ENCODE peak calls at places on chromosomes 2 and 18, in eight cellular contexts. One of them, this sample, is unnamed.

GRCh38 chr2:85288244-85288725 is 39.5 kb downstream of the TGOLN2 start:
- DNase-seq in GM06990: no peak
- DNase-seq in B cell: no peak
- DNase-seq in CD4-positive, alpha-beta T cell: no peak
- DNase-seq in HFF-Myc: no peak
- DNase-seq in fibroblast of lung: no peak
- DNase-seq in BJ: no peak
- DNase-seq in cardiac muscle cell: no peak
- DNase-seq in this sample: peak

GRCh38 chr2:136118819-136119716 is 1.1 kb upstream of the CXCR4 start:
- DNase-seq in B cell: peak
- DNase-seq in fibroblast of lung: no peak
- DNase-seq in CD4-positive, alpha-beta T cell: peak
- DNase-seq in HFF-Myc: no peak
- DNase-seq in cardiac muscle cell: peak
- DNase-seq in GM06990: peak
- DNase-seq in BJ: no peak
- DNase-seq in this sample: no peak

GRCh38 chr2:117470311-117471095 is 344.0 kb upstream of the DDX18 start:
- DNase-seq in cardiac muscle cell: peak
- DNase-seq in BJ: no peak
- DNase-seq in HFF-Myc: peak
- DNase-seq in fibroblast of lung: no peak
- DNase-seq in B cell: no peak
- DNase-seq in CD4-positive, alpha-beta T cell: no peak
- DNase-seq in GM06990: no peak
- DNase-seq in this sample: no peak

GRCh38 chr18:27824841-27825720 is 351.8 kb downstream of the CDH2 start:
- DNase-seq in BJ: no peak
- DNase-seq in fibroblast of lung: no peak
- DNase-seq in cardiac muscle cell: no peak
- DNase-seq in GM06990: no peak
- DNase-seq in HFF-Myc: no peak
- DNase-seq in B cell: no peak
- DNase-seq in CD4-positive, alpha-beta T cell: no peak
- DNase-seq in this sample: no peak

GRCh38 chr2:8144785-8145184 is 537.1 kb upstream of the ID2 start:
- DNase-seq in BJ: no peak
- DNase-seq in GM06990: no peak
- DNase-seq in B cell: no peak
- DNase-seq in fibroblast of lung: peak
- DNase-seq in cardiac muscle cell: no peak
- DNase-seq in CD4-positive, alpha-beta T cell: no peak
- DNase-seq in HFF-Myc: no peak
- DNase-seq in this sample: peak

GRCh38 chr18:58370662-58371061 is 258.2 kb downstream of the ALPK2 start:
- DNase-seq in HFF-Myc: no peak
- DNase-seq in GM06990: no peak
- DNase-seq in cardiac muscle cell: no peak
- DNase-seq in fibroblast of lung: no peak
- DNase-seq in BJ: no peak
- DNase-seq in B cell: no peak
- DNase-seq in CD4-positive, alpha-beta T cell: no peak
- DNase-seq in this sample: no peak

GRCh38 chr2:66127656-66128055 is 307.3 kb upstream of the MEIS1 start:
- DNase-seq in CD4-positive, alpha-beta T cell: no peak
- DNase-seq in HFF-Myc: no peak
- DNase-seq in fibroblast of lung: no peak
- DNase-seq in B cell: no peak
- DNase-seq in GM06990: no peak
- DNase-seq in cardiac muscle cell: no peak
- DNase-seq in BJ: no peak
- DNase-seq in this sample: no peak

GRCh38 chr2:176446718-176447414 is 177.6 kb downstream of the MTX2 start:
- DNase-seq in BJ: no peak
- DNase-seq in fibroblast of lung: no peak
- DNase-seq in CD4-positive, alpha-beta T cell: no peak
- DNase-seq in GM06990: no peak
- DNase-seq in B cell: no peak
- DNase-seq in HFF-Myc: no peak
- DNase-seq in cardiac muscle cell: no peak
- DNase-seq in this sample: no peak

GRCh38 chr2:98771264-98771663 is 40.3 kb upstream of the MGAT4A start:
- DNase-seq in CD4-positive, alpha-beta T cell: no peak
- DNase-seq in B cell: no peak
- DNase-seq in GM06990: no peak
- DNase-seq in cardiac muscle cell: no peak
- DNase-seq in HFF-Myc: no peak
- DNase-seq in BJ: no peak
- DNase-seq in fibroblast of lung: no peak
- DNase-seq in this sample: no peak

GRCh38 chr2:207676827-207677354 is 34.5 kb upstream of the CCNYL1 start:
- DNase-seq in HFF-Myc: peak
- DNase-seq in cardiac muscle cell: no peak
- DNase-seq in B cell: no peak
- DNase-seq in CD4-positive, alpha-beta T cell: no peak
- DNase-seq in BJ: peak
- DNase-seq in fibroblast of lung: peak
- DNase-seq in GM06990: peak
- DNase-seq in this sample: peak

GRCh38 chr2:159737292-159737916 is 25.1 kb downstream of the MARCHF7 start:
- DNase-seq in GM06990: no peak
- DNase-seq in B cell: no peak
- DNase-seq in fibroblast of lung: no peak
- DNase-seq in cardiac muscle cell: no peak
- DNase-seq in CD4-positive, alpha-beta T cell: no peak
- DNase-seq in HFF-Myc: no peak
- DNase-seq in BJ: no peak
- DNase-seq in this sample: no peak

GRCh38 chr18:57439617-57439975 is 4.4 kb downstream of the ONECUT2 start:
- DNase-seq in cardiac muscle cell: no peak
- DNase-seq in CD4-positive, alpha-beta T cell: no peak
- DNase-seq in BJ: no peak
- DNase-seq in GM06990: no peak
- DNase-seq in B cell: peak
- DNase-seq in HFF-Myc: no peak
- DNase-seq in fibroblast of lung: no peak
- DNase-seq in this sample: no peak

GRCh38 chr2:233350708-233351107 is 3.6 kb upstream of the DGKD start:
- DNase-seq in GM06990: no peak
- DNase-seq in B cell: no peak
- DNase-seq in BJ: peak
- DNase-seq in CD4-positive, alpha-beta T cell: peak
- DNase-seq in HFF-Myc: peak
- DNase-seq in fibroblast of lung: peak
- DNase-seq in cardiac muscle cell: no peak
- DNase-seq in this sample: peak

GRCh38 chr2:128473175-128474013 is 154.7 kb upstream of the HS6ST1 start:
- DNase-seq in fibroblast of lung: peak
- DNase-seq in BJ: peak
- DNase-seq in GM06990: peak
- DNase-seq in CD4-positive, alpha-beta T cell: no peak
- DNase-seq in B cell: peak
- DNase-seq in cardiac muscle cell: no peak
- DNase-seq in HFF-Myc: peak
- DNase-seq in this sample: peak

GRCh38 chr2:230225486-230225885 is at the start of gene SP140:
- DNase-seq in cardiac muscle cell: no peak
- DNase-seq in BJ: no peak
- DNase-seq in B cell: peak
- DNase-seq in fibroblast of lung: no peak
- DNase-seq in GM06990: peak
- DNase-seq in HFF-Myc: no peak
- DNase-seq in CD4-positive, alpha-beta T cell: peak
- DNase-seq in this sample: no peak

GRCh38 chr2:188295067-188295685 is 3.5 kb downstream of the GULP1 start:
- DNase-seq in CD4-positive, alpha-beta T cell: no peak
- DNase-seq in cardiac muscle cell: no peak
- DNase-seq in B cell: no peak
- DNase-seq in GM06990: no peak
- DNase-seq in BJ: no peak
- DNase-seq in fibroblast of lung: no peak
- DNase-seq in HFF-Myc: no peak
- DNase-seq in this sample: no peak

GRCh38 chr2:44679584-44679983 is 261.9 kb upstream of the SIX3 start:
- DNase-seq in cardiac muscle cell: no peak
- DNase-seq in CD4-positive, alpha-beta T cell: no peak
- DNase-seq in fibroblast of lung: no peak
- DNase-seq in B cell: no peak
- DNase-seq in BJ: no peak
- DNase-seq in GM06990: no peak
- DNase-seq in HFF-Myc: no peak
- DNase-seq in this sample: no peak

GRCh38 chr2:239355139-239355538 is 45.7 kb downstream of the HDAC4 start:
- DNase-seq in HFF-Myc: no peak
- DNase-seq in BJ: no peak
- DNase-seq in CD4-positive, alpha-beta T cell: no peak
- DNase-seq in GM06990: no peak
- DNase-seq in B cell: no peak
- DNase-seq in fibroblast of lung: no peak
- DNase-seq in cardiac muscle cell: no peak
- DNase-seq in this sample: peak

GRCh38 chr18:45014047-45014501 is 333.4 kb downstream of the SETBP1 start:
- DNase-seq in HFF-Myc: peak
- DNase-seq in fibroblast of lung: peak
- DNase-seq in BJ: peak
- DNase-seq in B cell: no peak
- DNase-seq in cardiac muscle cell: no peak
- DNase-seq in CD4-positive, alpha-beta T cell: no peak
- DNase-seq in GM06990: no peak
- DNase-seq in this sample: peak
- TF ChIP-seq CTCF in HFF-Myc: peak
- TF ChIP-seq CTCF in fibroblast of lung: peak
- TF ChIP-seq CTCF in BJ: peak
- TF ChIP-seq CTCF in B cell: no peak
- TF ChIP-seq CTCF in cardiac muscle cell: peak
- TF ChIP-seq CTCF in CD4-positive, alpha-beta T cell: no peak
- TF ChIP-seq CTCF in GM06990: no peak
- TF ChIP-seq CTCF in this sample: peak

GRCh38 chr2:215454519-215454918 is 18.7 kb upstream of the FN1 start:
- DNase-seq in fibroblast of lung: peak
- DNase-seq in B cell: peak
- DNase-seq in GM06990: no peak
- DNase-seq in cardiac muscle cell: peak
- DNase-seq in CD4-positive, alpha-beta T cell: no peak
- DNase-seq in HFF-Myc: no peak
- DNase-seq in BJ: no peak
- DNase-seq in this sample: peak
- TF ChIP-seq CTCF in fibroblast of lung: peak
- TF ChIP-seq CTCF in B cell: peak
- TF ChIP-seq CTCF in GM06990: peak
- TF ChIP-seq CTCF in cardiac muscle cell: peak
- TF ChIP-seq CTCF in CD4-positive, alpha-beta T cell: peak
- TF ChIP-seq CTCF in HFF-Myc: peak
- TF ChIP-seq CTCF in BJ: peak
- TF ChIP-seq CTCF in this sample: peak

DNA sequence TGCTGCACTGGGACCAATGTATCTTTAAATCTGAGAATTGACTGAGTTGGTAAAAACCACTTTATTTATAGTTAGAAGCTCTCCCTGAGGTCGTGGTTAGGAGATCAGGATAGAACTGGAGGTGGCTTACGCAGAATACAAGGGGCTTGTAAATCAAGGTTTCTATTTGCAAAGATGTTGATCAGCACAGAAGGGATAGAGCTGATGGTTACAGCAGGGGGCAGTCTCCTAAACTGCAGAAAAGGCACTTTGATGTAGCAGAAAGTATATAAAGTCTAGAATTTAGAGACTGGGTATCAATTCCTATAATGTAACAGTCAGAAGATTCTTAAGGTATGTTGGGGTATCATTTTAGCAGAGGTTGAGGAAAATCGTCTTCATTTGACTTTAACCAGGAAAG is 25.2 kb upstream of the ACVR1 start:
- DNase-seq in CD4-positive, alpha-beta T cell: no peak
- DNase-seq in fibroblast of lung: no peak
- DNase-seq in B cell: no peak
- DNase-seq in GM06990: no peak
- DNase-seq in BJ: no peak
- DNase-seq in cardiac muscle cell: no peak
- DNase-seq in HFF-Myc: no peak
- DNase-seq in this sample: no peak
- TF ChIP-seq CTCF in CD4-positive, alpha-beta T cell: peak
- TF ChIP-seq CTCF in fibroblast of lung: no peak
- TF ChIP-seq CTCF in B cell: peak
- TF ChIP-seq CTCF in GM06990: no peak
- TF ChIP-seq CTCF in BJ: peak
- TF ChIP-seq CTCF in cardiac muscle cell: peak
- TF ChIP-seq CTCF in HFF-Myc: peak
- TF ChIP-seq CTCF in this sample: peak

GRCh38 chr18:73891572-73892421 is 255.8 kb downstream of the FBXO15 start:
- DNase-seq in CD4-positive, alpha-beta T cell: no peak
- DNase-seq in fibroblast of lung: no peak
- DNase-seq in GM06990: no peak
- DNase-seq in HFF-Myc: no peak
- DNase-seq in cardiac muscle cell: no peak
- DNase-seq in B cell: no peak
- DNase-seq in BJ: no peak
- DNase-seq in this sample: no peak
- TF ChIP-seq CTCF in CD4-positive, alpha-beta T cell: no peak
- TF ChIP-seq CTCF in fibroblast of lung: no peak
- TF ChIP-seq CTCF in GM06990: no peak
- TF ChIP-seq CTCF in HFF-Myc: no peak
- TF ChIP-seq CTCF in cardiac muscle cell: no peak
- TF ChIP-seq CTCF in B cell: no peak
- TF ChIP-seq CTCF in BJ: peak
- TF ChIP-seq CTCF in this sample: peak